ENCODE peak calls at places on chromosome 9, in five cellular contexts. E is epithelial cell of esophagus, W is endothelial cell, L is EL, X is COR-L47. Z is an unnamed sample.

GRCh38 chr9:98572054-98572627 is 136.6 kb downstream of the GABBR2 start:
- DNase-seq in E (peak), W (no peak), L (no peak), X (no peak), Z (no peak)

GRCh38 chr9:97419315-97419867 is 7.5 kb downstream of the TDRD7 start:
- DNase-seq in E (peak), W (no peak), L (peak), X (no peak), Z (no peak)

GRCh38 chr9:136721339-136722092 is 9.1 kb downstream of the DIPK1B start:
- DNase-seq in E (peak), W (no peak), L (peak), X (peak), Z (peak)

GRCh38 chr9:69385474-69386091 is 60.6 kb downstream of the ENTREP1 start:
- DNase-seq in E (peak), W (no peak), L (no peak), X (peak), Z (no peak)

GRCh38 chr9:90612957-90613356 is 29.7 kb downstream of the DIRAS2 start:
- DNase-seq in E (no peak), W (no peak), L (no peak), X (no peak), Z (no peak)

GRCh38 chr9:91359734-91360470 is 1.8 kb downstream of the AUH start:
- DNase-seq in E (peak), W (no peak), L (peak), X (no peak), Z (no peak)

GRCh38 chr9:121398374-121398773 is 28.3 kb upstream of the STOM start:
- DNase-seq in E (peak), W (no peak), L (peak), X (no peak), Z (peak)

GRCh38 chr9:81595887-81596558 is 93.3 kb downstream of the TLE1 start:
- DNase-seq in E (no peak), W (no peak), L (no peak), X (peak), Z (no peak)

GRCh38 chr9:110762783-110763182 is 94.2 kb downstream of the MUSK start:
- DNase-seq in E (no peak), W (no peak), L (peak), X (no peak), Z (no peak)

GRCh38 chr9:134320916-134321570 is 5.2 kb upstream of the RXRA start:
- DNase-seq in E (no peak), W (no peak), L (no peak), X (no peak), Z (no peak)

GRCh38 chr9:76725181-76725580 is 39.1 kb upstream of the PCA3 start:
- DNase-seq in E (no peak), W (no peak), L (no peak), X (peak), Z (no peak)

GRCh38 chr9:27558307-27558706 is 15.0 kb downstream of the C9orf72 start:
- DNase-seq in E (peak), W (no peak), L (no peak), X (no peak), Z (no peak)

GRCh38 chr9:93090091-93090655 is 5.8 kb upstream of the CARD19 start:
- DNase-seq in E (no peak), W (no peak), L (no peak), X (no peak), Z (no peak)

GRCh38 chr9:21591221-21592062 is 109.3 kb upstream of the IFNE start:
- DNase-seq in E (peak), W (no peak), L (peak), X (no peak), Z (peak)

GRCh38 chr9:123269316-123269715 is 930 bp upstream of the STRBP start:
- DNase-seq in E (no peak), W (no peak), L (no peak), X (no peak), Z (no peak)

GRCh38 chr9:136611606-136612005 is 51.1 kb upstream of the EGFL7 start:
- DNase-seq in E (no peak), W (no peak), L (no peak), X (no peak), Z (no peak)

GRCh38 chr9:128705051-128705965 is 3.0 kb downstream of the PKN3 start:
- DNase-seq in E (no peak), W (no peak), L (no peak), X (no peak), Z (no peak)

GRCh38 chr9:33223696-33224095 is 16.3 kb upstream of the SPINK4 start:
- DNase-seq in E (no peak), W (no peak), L (no peak), X (peak), Z (no peak)

GRCh38 chr9:97924386-97924785 is 2.1 kb upstream of the TRMO start:
- DNase-seq in E (no peak), W (no peak), L (no peak), X (no peak), Z (peak)

GRCh38 chr9:75197521-75197920 is 109.2 kb downstream of the OSTF1 start:
- DNase-seq in E (peak), W (no peak), L (peak), X (peak), Z (no peak)

GRCh38 chr9:91395553-91396470 is 27.8 kb downstream of the NFIL3 start:
- DNase-seq in E (peak), W (no peak), L (peak), X (no peak), Z (peak)

GRCh38 chr9:32587901-32588300 is 14.9 kb upstream of the NDUFB6 start:
- DNase-seq in E (peak), W (no peak), L (no peak), X (no peak), Z (no peak)

GRCh38 chr9:135851748-135852147 is 55.6 kb downstream of the CAMSAP1 start:
- DNase-seq in E (peak), W (no peak), L (no peak), X (no peak), Z (no peak)

GRCh38 chr9:91043041-91043740 is 241.6 kb downstream of the SYK start:
- DNase-seq in E (no peak), W (no peak), L (no peak), X (no peak), Z (no peak)

GRCh38 chr9:826500-827280 is 14.8 kb upstream of the DMRT1 start:
- DNase-seq in E (no peak), W (no peak), L (no peak), X (no peak), Z (no peak)

GRCh38 chr9:115211413-115212204 is 93.7 kb upstream of the TNC start:
- DNase-seq in E (peak), W (no peak), L (peak), X (no peak), Z (no peak)

GRCh38 chr9:38032266-38032830 is 36.7 kb downstream of the SHB start:
- DNase-seq in E (peak), W (no peak), L (no peak), X (no peak), Z (no peak)

GRCh38 chr9:37976714-37977477 is 73.0 kb upstream of the SLC25A51 start:
- DNase-seq in E (peak), W (no peak), L (peak), X (no peak), Z (no peak)

GRCh38 chr9:621199-621860 is 220.2 kb upstream of the DMRT1 start:
- DNase-seq in E (peak), W (no peak), L (no peak), X (no peak), Z (peak)

GRCh38 chr9:81620009-81620405 is 69.3 kb downstream of the TLE1 start:
- DNase-seq in E (no peak), W (no peak), L (no peak), X (no peak), Z (no peak)

GRCh38 chr9:98085955-98086354 is 29.4 kb downstream of the NANS start:
- DNase-seq in E (peak), W (no peak), L (no peak), X (peak), Z (no peak)

GRCh38 chr9:68702493-68702892 is 2.5 kb upstream of the PIP5K1B start:
- DNase-seq in E (no peak), W (no peak), L (no peak), X (no peak), Z (no peak)

GRCh38 chr9:34688329-34689161 is 2.5 kb downstream of the CCL19 start:
- DNase-seq in E (no peak), W (no peak), L (no peak), X (no peak), Z (no peak)

GRCh38 chr9:27541740-27542139 is 12.1 kb upstream of the MOB3B start:
- DNase-seq in E (no peak), W (no peak), L (no peak), X (no peak), Z (no peak)

GRCh38 chr9:76697554-76697953 is 66.7 kb upstream of the PCA3 start:
- DNase-seq in E (no peak), W (no peak), L (no peak), X (no peak), Z (no peak)

Z was measured in HL-60.